ENCODE peak calls at places on chromosomes 7 and 10, in six cellular contexts. G, W, E, Z, C and Q are unnamed samples.

GRCh38 chr10:51574248-51575067 is 124.9 kb downstream of the CSTF2T start:
- ATAC-seq in G (no peak), W (no peak), E (no peak), Z (no peak), C (no peak), Q (no peak)

GRCh38 chr7:106257752-106258151 is 27.0 kb downstream of the NAMPT start:
- ATAC-seq in G (peak; percentile 35), W (peak; percentile 2), E (peak; percentile 20), Z (no peak), C (no peak), Q (no peak)

GRCh38 chr7:135282621-135283295 is 49.1 kb downstream of the STRA8 start:
- ATAC-seq in G (no peak), W (no peak), E (no peak), Z (no peak), C (no peak), Q (no peak)

GRCh38 chr10:59823751-59824150 is 70.5 kb upstream of the MRLN start:
- ATAC-seq in G (no peak), W (no peak), E (no peak), Z (no peak), C (no peak), Q (no peak)

GRCh38 chr10:101525848-101526247 is 62.2 kb downstream of the POLL start:
- ATAC-seq in G (no peak), W (no peak), E (no peak), Z (no peak), C (no peak), Q (no peak)

GRCh38 chr10:114041166-114041565 is 2.5 kb upstream of the ADRB1 start:
- ATAC-seq in G (no peak), W (no peak), E (no peak), Z (no peak), C (no peak), Q (no peak)

GRCh38 chr7:73770860-73771665 is 993 bp upstream of the CLDN3 start:
- ATAC-seq in G (no peak), W (no peak), E (no peak), Z (no peak), C (no peak), Q (no peak)

GRCh38 chr7:142299226-142299625 is 41.4 kb upstream of the PRSS58 start:
- ATAC-seq in G (no peak), W (no peak), E (no peak), Z (no peak), C (no peak), Q (no peak)

GRCh38 chr7:128106840-128107239 is 75.6 kb upstream of the LRRC4 start:
- ATAC-seq in G (peak; percentile 14), W (no peak), E (no peak), Z (no peak), C (peak; percentile 1), Q (no peak)

GRCh38 chr10:122163182-122164027 is 107.7 kb upstream of the BTBD16 start:
- ATAC-seq in G (no peak), W (no peak), E (no peak), Z (peak; percentile 18), C (no peak), Q (peak; percentile 17)

GRCh38 chr7:115229401-115230083 is 307.6 kb downstream of the MDFIC start:
- ATAC-seq in G (no peak), W (peak; percentile 61), E (no peak), Z (no peak), C (no peak), Q (no peak)

GRCh38 chr7:129134356-129134972 is 10.0 kb upstream of the TSPAN33 start:
- ATAC-seq in G (no peak), W (no peak), E (no peak), Z (peak; percentile 49), C (no peak), Q (no peak)

GRCh38 chr7:14761506-14762296 is 140.8 kb downstream of the DGKB start:
- ATAC-seq in G (no peak), W (no peak), E (no peak), Z (peak; percentile 53), C (no peak), Q (peak; percentile 91)

GRCh38 chr7:134444198-134444960 is 14.5 kb downstream of the AKR1B1 start:
- ATAC-seq in G (peak; percentile 11), W (no peak), E (peak; percentile 29), Z (peak; percentile 32), C (peak; percentile 43), Q (peak; percentile 15)

GRCh38 chr7:1108264-1108920 is 20.5 kb downstream of the GPER1 start:
- ATAC-seq in G (no peak), W (no peak), E (no peak), Z (no peak), C (no peak), Q (no peak)

GRCh38 chr7:120933475-120933874 is 17.1 kb upstream of the ING3 start:
- ATAC-seq in G (no peak), W (peak; percentile 80), E (peak; percentile 25), Z (no peak), C (no peak), Q (no peak)

GRCh38 chr7:158556721-158557440 is 30.7 kb downstream of the PTPRN2 start:
- ATAC-seq in G (no peak), W (no peak), E (no peak), Z (no peak), C (no peak), Q (peak; percentile 10)

GRCh38 chr7:104552102-104552501 is 223.7 kb downstream of the LHFPL3 start:
- ATAC-seq in G (no peak), W (peak; percentile 45), E (peak; percentile 76), Z (peak; percentile 58), C (no peak), Q (no peak)

GRCh38 chr10:60534791-60535389 is 145.2 kb upstream of the ANK3 start:
- ATAC-seq in G (no peak), W (peak; percentile 88), E (no peak), Z (no peak), C (no peak), Q (no peak)

GRCh38 chr10:110214380-110214826 is 7.0 kb downstream of the MXI1 start:
- ATAC-seq in G (no peak), W (no peak), E (no peak), Z (no peak), C (no peak), Q (no peak)

GRCh38 chr7:129401228-129401967 is 32.8 kb upstream of the STRIP2 start:
- ATAC-seq in G (peak; percentile 74), W (peak; percentile 30), E (peak; percentile 99), Z (peak; percentile 35), C (no peak), Q (no peak)

GRCh38 chr7:78039791-78040776 is 241.5 kb downstream of the PHTF2 start:
- ATAC-seq in G (peak; percentile 98), W (peak; percentile 98), E (peak; percentile 99), Z (peak; percentile 72), C (peak; percentile 90), Q (peak; percentile 68)

GRCh38 chr10:98407017-98407743 is 7.8 kb downstream of the PYROXD2 start:
- ATAC-seq in G (no peak), W (no peak), E (no peak), Z (no peak), C (no peak), Q (no peak)

GRCh38 chr7:23277359-23277989 is 21.7 kb upstream of the MALSU1 start:
- ATAC-seq in G (peak; percentile 66), W (peak; percentile 61), E (peak; percentile 73), Z (peak; percentile 78), C (peak; percentile 49), Q (no peak)

GRCh38 chr7:123557631-123558505 is at the start of gene NDUFA5:
- ATAC-seq in G (peak; percentile 98), W (peak; percentile 97), E (peak; percentile 91), Z (peak; percentile 100), C (peak; percentile 98), Q (peak; percentile 97)
- TF ChIP-seq EP300 in G (no peak), W (no peak), E (no peak), Z (no peak), C (no peak), Q (no peak)

DNA sequence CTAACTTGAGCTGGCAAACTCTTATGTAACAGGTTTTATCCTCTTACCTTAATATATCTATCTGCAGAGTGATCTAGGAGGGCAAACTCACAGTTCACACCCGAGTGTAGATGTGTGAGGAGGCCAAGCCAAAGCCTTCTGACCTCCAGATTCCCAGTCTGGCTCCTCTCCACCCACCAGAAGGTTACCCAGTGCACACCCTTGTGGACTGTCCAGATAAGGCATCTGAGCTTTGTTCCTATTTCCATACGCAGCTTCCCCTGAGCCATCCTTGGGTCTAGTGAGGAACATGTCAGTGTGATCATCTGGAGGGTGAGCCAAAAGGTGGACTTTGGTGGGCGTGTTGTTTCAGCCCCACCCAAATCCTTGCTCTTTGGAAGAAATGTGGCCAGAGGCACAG is 203.0 kb upstream of the MEOX2 start:
- ATAC-seq in G (peak; percentile 88), W (peak; percentile 68), E (no peak), Z (peak; percentile 75), C (peak; percentile 63), Q (peak; percentile 53)
- TF ChIP-seq POLR2A in G (no peak), W (no peak), E (no peak), Z (no peak), C (no peak), Q (no peak)

GRCh38 chr7:107982918-107983389 is 20.0 kb downstream of the LAMB1 start:
- ATAC-seq in G (peak; percentile 90), W (peak; percentile 35), E (peak; percentile 82), Z (no peak), C (peak; percentile 59), Q (peak; percentile 76)
- TF ChIP-seq CTCF in G (no peak), W (peak; percentile 27), E (peak; percentile 25), Z (no peak), C (no peak), Q (peak; percentile 39)

GRCh38 chr10:70822421-70822820 is 6.7 kb downstream of the SGPL1 start:
- ATAC-seq in G (no peak), W (no peak), E (no peak), Z (no peak), C (no peak), Q (no peak)
- TF ChIP-seq EP300 in G (no peak), W (no peak), E (no peak), Z (no peak), C (no peak), Q (no peak)

GRCh38 chr7:155594961-155595366 is 48.6 kb upstream of the CNPY1 start:
- ATAC-seq in G (no peak), W (no peak), E (peak; percentile 28), Z (peak; percentile 57), C (peak; percentile 33), Q (no peak)
- TF ChIP-seq POLR2A in G (no peak), W (no peak), E (no peak), Z (no peak), C (no peak), Q (no peak)

DNA sequence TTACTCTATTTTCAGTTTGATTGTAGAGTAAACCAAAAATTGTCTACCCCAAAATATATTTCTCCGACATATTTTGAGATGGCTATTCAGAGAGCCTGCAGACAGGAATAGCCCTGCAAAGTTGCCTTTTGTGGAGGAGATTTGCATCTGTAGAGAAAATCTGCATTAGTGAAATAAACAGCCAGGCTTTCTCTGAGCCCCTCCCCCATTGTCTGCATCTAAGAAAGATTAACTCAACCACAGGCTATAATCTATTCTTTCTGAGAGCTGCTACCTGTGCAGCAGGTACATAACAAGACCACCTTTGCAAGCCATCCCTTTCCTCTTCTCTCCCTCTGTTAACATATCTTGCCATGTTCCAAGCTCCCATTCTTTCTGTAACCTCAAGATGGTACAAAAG is 1034.2 kb downstream of the SORCS3 start:
- ATAC-seq in G (no peak), W (no peak), E (no peak), Z (no peak), C (no peak), Q (no peak)
- TF ChIP-seq CTCF in G (no peak), W (no peak), E (no peak), Z (no peak), C (no peak), Q (no peak)